ENCODE peak calls at places on chromosomes 6 and 20, in seven cellular contexts. One of them, this sample, is unnamed.

GRCh38 chr6:99334526-99335127 is 14.8 kb downstream of the FAXC start:
- DNase-seq in non-pigmented ciliary epithelial cell: peak
- DNase-seq in Right ventricle myocardium superior: no peak
- DNase-seq in kidney glomerular epithelial cell: peak
- DNase-seq in body of pancreas: peak
- DNase-seq in brain microvascular endothelial cell: peak
- DNase-seq in HTR-8/SVneo: peak
- DNase-seq in this sample: no peak

GRCh38 chr6:122930252-122931180 is 65.5 kb upstream of the CLVS2 start:
- DNase-seq in non-pigmented ciliary epithelial cell: no peak
- DNase-seq in Right ventricle myocardium superior: no peak
- DNase-seq in kidney glomerular epithelial cell: no peak
- DNase-seq in body of pancreas: no peak
- DNase-seq in brain microvascular endothelial cell: no peak
- DNase-seq in HTR-8/SVneo: no peak
- DNase-seq in this sample: peak

GRCh38 chr6:84500726-84501125 is 263.7 kb downstream of the TBX18 start:
- DNase-seq in non-pigmented ciliary epithelial cell: no peak
- DNase-seq in Right ventricle myocardium superior: no peak
- DNase-seq in kidney glomerular epithelial cell: no peak
- DNase-seq in body of pancreas: no peak
- DNase-seq in brain microvascular endothelial cell: no peak
- DNase-seq in HTR-8/SVneo: no peak
- DNase-seq in this sample: no peak

GRCh38 chr6:134577998-134578397 is 260.1 kb upstream of the SGK1 start:
- DNase-seq in non-pigmented ciliary epithelial cell: no peak
- DNase-seq in Right ventricle myocardium superior: no peak
- DNase-seq in kidney glomerular epithelial cell: peak
- DNase-seq in body of pancreas: no peak
- DNase-seq in brain microvascular endothelial cell: peak
- DNase-seq in HTR-8/SVneo: no peak
- DNase-seq in this sample: no peak

GRCh38 chr6:136011475-136011874 is 160.0 kb downstream of the PDE7B start:
- DNase-seq in non-pigmented ciliary epithelial cell: no peak
- DNase-seq in Right ventricle myocardium superior: no peak
- DNase-seq in kidney glomerular epithelial cell: no peak
- DNase-seq in body of pancreas: no peak
- DNase-seq in brain microvascular endothelial cell: no peak
- DNase-seq in HTR-8/SVneo: no peak
- DNase-seq in this sample: no peak

GRCh38 chr6:135094403-135094821 is 39.8 kb upstream of the HBS1L start:
- DNase-seq in non-pigmented ciliary epithelial cell: no peak
- DNase-seq in Right ventricle myocardium superior: no peak
- DNase-seq in kidney glomerular epithelial cell: no peak
- DNase-seq in body of pancreas: no peak
- DNase-seq in brain microvascular endothelial cell: no peak
- DNase-seq in HTR-8/SVneo: no peak
- DNase-seq in this sample: no peak

GRCh38 chr6:116215414-116215813 is 38.5 kb downstream of the TSPYL4 start:
- DNase-seq in non-pigmented ciliary epithelial cell: no peak
- DNase-seq in Right ventricle myocardium superior: no peak
- DNase-seq in kidney glomerular epithelial cell: no peak
- DNase-seq in body of pancreas: no peak
- DNase-seq in brain microvascular endothelial cell: no peak
- DNase-seq in HTR-8/SVneo: no peak
- DNase-seq in this sample: no peak

GRCh38 chr6:137231156-137231555 is 12.0 kb upstream of the IFNGR1 start:
- DNase-seq in non-pigmented ciliary epithelial cell: no peak
- DNase-seq in Right ventricle myocardium superior: no peak
- DNase-seq in kidney glomerular epithelial cell: no peak
- DNase-seq in body of pancreas: no peak
- DNase-seq in brain microvascular endothelial cell: no peak
- DNase-seq in HTR-8/SVneo: no peak
- DNase-seq in this sample: no peak

GRCh38 chr20:2693286-2693995 is 861 bp downstream of the EBF4 start:
- DNase-seq in non-pigmented ciliary epithelial cell: no peak
- DNase-seq in Right ventricle myocardium superior: no peak
- DNase-seq in kidney glomerular epithelial cell: no peak
- DNase-seq in body of pancreas: peak
- DNase-seq in brain microvascular endothelial cell: no peak
- DNase-seq in HTR-8/SVneo: peak
- DNase-seq in this sample: peak

GRCh38 chr6:26311385-26312095 is 53.5 kb upstream of the BTN3A2 start:
- DNase-seq in non-pigmented ciliary epithelial cell: no peak
- DNase-seq in Right ventricle myocardium superior: no peak
- DNase-seq in kidney glomerular epithelial cell: peak
- DNase-seq in body of pancreas: peak
- DNase-seq in brain microvascular endothelial cell: peak
- DNase-seq in HTR-8/SVneo: no peak
- DNase-seq in this sample: no peak

GRCh38 chr6:134816780-134817179 is 133.1 kb downstream of the ALDH8A1 start:
- DNase-seq in non-pigmented ciliary epithelial cell: no peak
- DNase-seq in Right ventricle myocardium superior: no peak
- DNase-seq in kidney glomerular epithelial cell: no peak
- DNase-seq in body of pancreas: no peak
- DNase-seq in brain microvascular endothelial cell: peak
- DNase-seq in HTR-8/SVneo: peak
- DNase-seq in this sample: no peak

GRCh38 chr6:97958143-97958542 is 675.1 kb upstream of the MMS22L start:
- DNase-seq in non-pigmented ciliary epithelial cell: peak
- DNase-seq in Right ventricle myocardium superior: no peak
- DNase-seq in kidney glomerular epithelial cell: no peak
- DNase-seq in body of pancreas: no peak
- DNase-seq in brain microvascular endothelial cell: no peak
- DNase-seq in HTR-8/SVneo: no peak
- DNase-seq in this sample: no peak

GRCh38 chr6:11785449-11785951 is 6.9 kb upstream of the ADTRP start:
- DNase-seq in non-pigmented ciliary epithelial cell: no peak
- DNase-seq in Right ventricle myocardium superior: no peak
- DNase-seq in kidney glomerular epithelial cell: no peak
- DNase-seq in body of pancreas: peak
- DNase-seq in brain microvascular endothelial cell: no peak
- DNase-seq in HTR-8/SVneo: no peak
- DNase-seq in this sample: no peak

GRCh38 chr6:100612101-100612500 is 147.4 kb upstream of the SIM1 start:
- DNase-seq in non-pigmented ciliary epithelial cell: no peak
- DNase-seq in Right ventricle myocardium superior: no peak
- DNase-seq in kidney glomerular epithelial cell: no peak
- DNase-seq in body of pancreas: no peak
- DNase-seq in brain microvascular endothelial cell: no peak
- DNase-seq in HTR-8/SVneo: no peak
- DNase-seq in this sample: no peak

GRCh38 chr20:35191419-35191818 is 19.5 kb downstream of the PROCR start:
- DNase-seq in non-pigmented ciliary epithelial cell: no peak
- DNase-seq in Right ventricle myocardium superior: no peak
- DNase-seq in kidney glomerular epithelial cell: no peak
- DNase-seq in body of pancreas: no peak
- DNase-seq in brain microvascular endothelial cell: no peak
- DNase-seq in HTR-8/SVneo: no peak
- DNase-seq in this sample: no peak

GRCh38 chr6:26743941-26744699 is 84.6 kb upstream of the ZNF322 start:
- DNase-seq in non-pigmented ciliary epithelial cell: no peak
- DNase-seq in Right ventricle myocardium superior: no peak
- DNase-seq in kidney glomerular epithelial cell: no peak
- DNase-seq in body of pancreas: no peak
- DNase-seq in brain microvascular endothelial cell: peak
- DNase-seq in HTR-8/SVneo: no peak
- DNase-seq in this sample: no peak

GRCh38 chr6:33316603-33317417 is 734 bp downstream of the ZBTB22 start:
- DNase-seq in non-pigmented ciliary epithelial cell: no peak
- DNase-seq in Right ventricle myocardium superior: peak
- DNase-seq in kidney glomerular epithelial cell: no peak
- DNase-seq in body of pancreas: no peak
- DNase-seq in brain microvascular endothelial cell: no peak
- DNase-seq in HTR-8/SVneo: no peak
- DNase-seq in this sample: peak

GRCh38 chr6:27865952-27866369 is 46.2 kb downstream of the OR2B2 start:
- DNase-seq in non-pigmented ciliary epithelial cell: no peak
- DNase-seq in Right ventricle myocardium superior: no peak
- DNase-seq in kidney glomerular epithelial cell: no peak
- DNase-seq in body of pancreas: no peak
- DNase-seq in brain microvascular endothelial cell: no peak
- DNase-seq in HTR-8/SVneo: no peak
- DNase-seq in this sample: peak

GRCh38 chr20:45080867-45081616 is 19.9 kb downstream of the KCNS1 start:
- DNase-seq in non-pigmented ciliary epithelial cell: no peak
- DNase-seq in Right ventricle myocardium superior: no peak
- DNase-seq in kidney glomerular epithelial cell: no peak
- DNase-seq in body of pancreas: no peak
- DNase-seq in brain microvascular endothelial cell: peak
- DNase-seq in HTR-8/SVneo: peak
- DNase-seq in this sample: no peak

GRCh38 chr20:51342510-51343236 is 199.8 kb downstream of the NFATC2 start:
- DNase-seq in non-pigmented ciliary epithelial cell: no peak
- DNase-seq in Right ventricle myocardium superior: no peak
- DNase-seq in kidney glomerular epithelial cell: no peak
- DNase-seq in body of pancreas: no peak
- DNase-seq in brain microvascular endothelial cell: no peak
- DNase-seq in HTR-8/SVneo: no peak
- DNase-seq in this sample: no peak

GRCh38 chr20:63356511-63356910 is 4.6 kb downstream of the CHRNA4 start:
- DNase-seq in non-pigmented ciliary epithelial cell: no peak
- DNase-seq in Right ventricle myocardium superior: no peak
- DNase-seq in kidney glomerular epithelial cell: no peak
- DNase-seq in body of pancreas: no peak
- DNase-seq in brain microvascular endothelial cell: no peak
- DNase-seq in HTR-8/SVneo: no peak
- DNase-seq in this sample: peak

GRCh38 chr6:170080169-170080827 is 210.6 kb downstream of the DLL1 start:
- DNase-seq in non-pigmented ciliary epithelial cell: no peak
- DNase-seq in Right ventricle myocardium superior: no peak
- DNase-seq in kidney glomerular epithelial cell: no peak
- DNase-seq in body of pancreas: no peak
- DNase-seq in brain microvascular endothelial cell: no peak
- DNase-seq in HTR-8/SVneo: no peak
- DNase-seq in this sample: peak

GRCh38 chr20:25549866-25550477 is 35.4 kb downstream of the NINL start:
- DNase-seq in non-pigmented ciliary epithelial cell: no peak
- DNase-seq in Right ventricle myocardium superior: no peak
- DNase-seq in kidney glomerular epithelial cell: no peak
- DNase-seq in body of pancreas: no peak
- DNase-seq in brain microvascular endothelial cell: no peak
- DNase-seq in HTR-8/SVneo: no peak
- DNase-seq in this sample: no peak

This sample was measured in left ventricle myocardium superior.